ENCODE peak calls at places on chromosome 9, in eight cellular contexts. Q is small intestine, M is Karpas-422, L is left ventricle myocardium inferior, Z is left lung, C is right cardiac atrium, P is PC-3, U is BE2C. J is an unnamed sample. For H3K9me3, the result is how much of the 10 kb centered on the place peaks cover.

GRCh38 chr9:14403112-14403511 is 89.2 kb upstream of the NFIB start:
- DNase-seq in Q (no peak), M (no peak), L (no peak), Z (no peak), C (no peak), P (no peak), U (no peak), J (no peak)

GRCh38 chr9:17528859-17529258 is 50.0 kb upstream of the SH3GL2 start:
- DNase-seq in Q (no peak), M (peak), L (no peak), Z (no peak), C (no peak), P (peak), U (no peak), J (no peak)

GRCh38 chr9:72294952-72295351 is 70.1 kb downstream of the ZFAND5 start:
- DNase-seq in Q (peak), M (no peak), L (no peak), Z (no peak), C (no peak), P (no peak), U (no peak), J (no peak)

GRCh38 chr9:108467653-108468324 is 388.0 kb downstream of the ACTL7B start:
- DNase-seq in Q (peak), M (no peak), L (no peak), Z (no peak), C (no peak), P (peak), U (no peak), J (no peak)

GRCh38 chr9:123237220-123237619 is 31.2 kb downstream of the STRBP start:
- DNase-seq in Q (no peak), M (no peak), L (no peak), Z (no peak), C (no peak), P (no peak), U (no peak), J (no peak)

GRCh38 chr9:104788251-104788650 is 24.3 kb downstream of the NIPSNAP3B start:
- DNase-seq in Q (no peak), M (no peak), L (no peak), Z (no peak), C (no peak), P (no peak), U (no peak), J (no peak)

GRCh38 chr9:36864491-36865410 is 169.3 kb downstream of the PAX5 start:
- DNase-seq in Q (no peak), M (no peak), L (no peak), Z (peak), C (no peak), P (no peak), U (peak), J (no peak)

GRCh38 chr9:134338394-134339182 is 12.3 kb downstream of the RXRA start:
- DNase-seq in Q (no peak), M (no peak), L (no peak), Z (no peak), C (no peak), P (no peak), U (no peak), J (no peak)

GRCh38 chr9:116943970-116944369 is 256.9 kb downstream of the TRIM32 start:
- DNase-seq in Q (no peak), M (peak), L (no peak), Z (no peak), C (no peak), P (no peak), U (no peak), J (no peak)

GRCh38 chr9:22817181-22817580 is 370.6 kb downstream of the DMRTA1 start:
- DNase-seq in Q (no peak), M (no peak), L (no peak), Z (no peak), C (no peak), P (peak), U (no peak), J (no peak)

GRCh38 chr9:91151014-91151740 is 210.5 kb downstream of the AUH start:
- DNase-seq in Q (peak), M (no peak), L (no peak), Z (no peak), C (no peak), P (no peak), U (no peak), J (no peak)

GRCh38 chr9:110048473-110048975 is 159.4 kb downstream of the C9orf152 start:
- DNase-seq in Q (peak), M (peak), L (peak), Z (peak), C (peak), P (peak), U (peak), J (peak)

GRCh38 chr9:123097709-123098459 is 64.4 kb downstream of the GPR21 start:
- DNase-seq in Q (no peak), M (no peak), L (no peak), Z (no peak), C (no peak), P (no peak), U (no peak), J (no peak)

GRCh38 chr9:14687042-14687719 is 6.1 kb downstream of the ZDHHC21 start:
- DNase-seq in Q (no peak), M (no peak), L (no peak), Z (peak), C (no peak), P (peak), U (no peak), J (no peak)

GRCh38 chr9:133572821-133573361 is 36.3 kb downstream of the FAM163B start:
- DNase-seq in Q (no peak), M (no peak), L (peak), Z (no peak), C (peak), P (no peak), U (peak), J (no peak)

GRCh38 chr9:125261501-125262216 is at the start of gene GAPVD1:
- DNase-seq in Q (peak), M (peak), L (peak), Z (peak), C (peak), P (peak), U (peak), J (peak)

GRCh38 chr9:27162045-27162444 is 53.0 kb downstream of the TEK start:
- DNase-seq in Q (no peak), M (peak), L (no peak), Z (no peak), C (no peak), P (no peak), U (no peak), J (no peak)

GRCh38 chr9:117306032-117306431 is 108.8 kb downstream of the ASTN2 start:
- DNase-seq in Q (no peak), M (no peak), L (no peak), Z (no peak), C (no peak), P (no peak), U (no peak), J (no peak)

GRCh38 chr9:71664566-71664965 is 103.7 kb downstream of the CEMIP2 start:
- DNase-seq in Q (no peak), M (no peak), L (no peak), Z (no peak), C (no peak), P (no peak), U (no peak), J (no peak)

GRCh38 chr9:69379250-69379982 is 54.4 kb downstream of the ENTREP1 start:
- DNase-seq in Q (peak), M (no peak), L (no peak), Z (no peak), C (peak), P (peak), U (no peak), J (no peak)

GRCh38 chr9:126667190-126668055 is 53.7 kb downstream of the LMX1B start:
- DNase-seq in Q (peak), M (no peak), L (no peak), Z (no peak), C (no peak), P (no peak), U (peak), J (no peak)

GRCh38 chr9:105415344-105415980 is 32.4 kb upstream of the FSD1L start:
- DNase-seq in Q (peak), M (peak), L (no peak), Z (no peak), C (peak), P (peak), U (peak), J (peak)

GRCh38 chr9:26677965-26678745 is 214.4 kb downstream of the CAAP1 start:
- DNase-seq in Q (no peak), M (peak), L (no peak), Z (no peak), C (no peak), P (peak), U (no peak), J (no peak)

GRCh38 chr9:70615566-70616138 is 201.2 kb upstream of the KLF9 start:
- DNase-seq in Q (no peak), M (no peak), L (no peak), Z (no peak), C (no peak), P (no peak), U (no peak), J (no peak)

GRCh38 chr9:93224591-93224990 is 40.7 kb downstream of the WNK2 start:
- DNase-seq in Q (peak), M (no peak), L (no peak), Z (no peak), C (no peak), P (peak), U (no peak), J (no peak)

GRCh38 chr9:114930063-114930812 is at the start of gene TNFSF8:
- DNase-seq in Q (peak), M (peak), L (no peak), Z (peak), C (no peak), P (no peak), U (no peak), J (peak)

GRCh38 chr9:136022731-136023400 is 61.7 kb upstream of the UBAC1 start:
- DNase-seq in Q (no peak), M (peak), L (peak), Z (no peak), C (no peak), P (no peak), U (peak), J (no peak)

GRCh38 chr9:125650271-125650737 is 56.7 kb downstream of the MAPKAP1 start:
- DNase-seq in Q (no peak), M (no peak), L (no peak), Z (no peak), C (no peak), P (peak), U (no peak), J (no peak)

GRCh38 chr9:135611142-135611874 is 28.0 kb downstream of the GLT6D1 start:
- DNase-seq in Q (no peak), M (no peak), L (no peak), Z (no peak), C (no peak), P (no peak), U (no peak), J (no peak)

GRCh38 chr9:88997646-88998045 is 6.4 kb downstream of the S1PR3 start:
- DNase-seq in Q (no peak), M (no peak), L (no peak), Z (peak), C (peak), P (no peak), U (peak), J (no peak)

GRCh38 chr9:38311382-38312270 is 80.9 kb upstream of the ALDH1B1 start:
- DNase-seq in Q (no peak), M (no peak), L (no peak), Z (no peak), C (peak), P (no peak), U (no peak), J (no peak)

GRCh38 chr9:77534376-77535057 is 113.6 kb downstream of the GNA14 start:
- DNase-seq in Q (no peak), M (no peak), L (no peak), Z (no peak), C (no peak), P (no peak), U (no peak), J (no peak)

GRCh38 chr9:101580076-101580475 is 14.7 kb downstream of the PPP3R2 start:
- DNase-seq in Q (no peak), M (no peak), L (no peak), Z (no peak), C (no peak), P (no peak), U (peak), J (no peak)

GRCh38 chr9:125401317-125401716 is 139.7 kb downstream of the GAPVD1 start:
- DNase-seq in Q (no peak), M (no peak), L (no peak), Z (no peak), C (no peak), P (no peak), U (no peak), J (no peak)

GRCh38 chr9:116860509-116861120 is 173.5 kb downstream of the TRIM32 start:
- DNase-seq in Q (peak), M (peak), L (peak), Z (no peak), C (peak), P (peak), U (peak), J (no peak)

GRCh38 chr9:77961541-77961940 is 70.1 kb downstream of the GNAQ start:
- DNase-seq in Q (no peak), M (peak), L (no peak), Z (no peak), C (no peak), P (no peak), U (no peak), J (no peak)

GRCh38 chr9:33130501-33130900 is 36.6 kb downstream of the B4GALT1 start:
- DNase-seq in Q (peak), M (no peak), L (no peak), Z (no peak), C (no peak), P (peak), U (no peak), J (no peak)

GRCh38 chr9:129335456-129336129 is 157.5 kb upstream of the IER5L start:
- DNase-seq in Q (no peak), M (no peak), L (no peak), Z (no peak), C (no peak), P (no peak), U (no peak), J (no peak)

GRCh38 chr9:119951090-119951489 is 581.9 kb upstream of the BRINP1 start:
- DNase-seq in Q (no peak), M (no peak), L (no peak), Z (no peak), C (no peak), P (no peak), U (no peak), J (no peak)

GRCh38 chr9:33202552-33203300 is 35.6 kb upstream of the B4GALT1 start:
- DNase-seq in Q (peak), M (peak), L (peak), Z (no peak), C (peak), P (no peak), U (no peak), J (no peak)

GRCh38 chr9:112322701-112323377 is 10.6 kb downstream of the PTBP3 start:
- DNase-seq in Q (no peak), M (no peak), L (no peak), Z (no peak), C (no peak), P (no peak), U (no peak), J (no peak)
- H3K9me3 ChIP-seq in Q (under half), M (under half), L (under half), Z (under half), C (under half), P (under half), U (under half), J (under half)

GRCh38 chr9:7879551-7880245 is 80.1 kb upstream of the DMAC1 start:
- DNase-seq in Q (no peak), M (no peak), L (no peak), Z (peak), C (no peak), P (no peak), U (no peak), J (no peak)
- H3K9me3 ChIP-seq in Q (under half), M (under half), L (under half), Z (under half), C (under half), P (under half), U (under half), J (under half)

DNA sequence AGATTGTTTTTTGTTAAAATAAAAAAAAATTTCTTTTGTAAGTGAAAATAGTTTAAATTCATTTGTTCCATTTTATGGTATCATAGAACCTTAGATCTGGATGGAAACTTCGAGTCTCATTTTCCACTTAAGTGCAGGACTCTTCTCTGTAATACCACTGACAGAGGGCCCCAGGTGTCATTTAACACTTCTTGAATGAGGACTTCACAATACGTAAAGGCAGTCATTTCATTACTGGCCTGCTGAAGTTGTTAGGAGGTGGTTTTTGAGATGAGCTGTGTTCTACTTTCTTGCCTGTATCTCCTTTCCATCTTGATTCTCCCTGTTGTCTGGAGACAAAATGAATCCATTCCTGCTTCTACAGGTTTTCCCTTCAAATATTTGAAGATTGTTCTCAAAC is 455.3 kb downstream of the DMRT2 start:
- DNase-seq in Q (no peak), M (no peak), L (no peak), Z (no peak), C (no peak), P (no peak), U (no peak), J (no peak)
- H3K9me3 ChIP-seq in Q (under half), M (under half), L (under half), Z (under half), C (under half), P (under half), U (under half), J (under half)

GRCh38 chr9:35010351-35010958 is 20.9 kb downstream of the DNAJB5 start:
- DNase-seq in Q (no peak), M (no peak), L (no peak), Z (no peak), C (no peak), P (no peak), U (no peak), J (no peak)

DNA sequence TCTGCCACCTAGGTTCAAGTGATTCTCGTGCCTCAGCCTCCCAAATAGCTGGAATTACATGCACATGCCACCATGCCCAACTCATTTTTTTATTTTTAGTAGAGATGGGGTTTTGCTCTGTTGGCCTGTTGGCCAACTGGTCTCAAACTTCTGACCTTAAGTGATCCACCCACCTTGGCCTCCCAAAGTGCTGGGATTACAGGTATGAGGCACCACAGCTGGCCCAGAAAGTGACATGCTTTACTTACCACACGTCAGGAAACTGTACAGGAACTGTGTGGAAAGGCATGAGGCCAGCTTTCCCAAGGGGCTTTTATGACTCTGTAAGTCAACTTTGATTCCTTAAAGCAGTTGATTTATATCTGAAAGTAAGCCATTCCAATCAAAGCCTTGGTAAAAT is 25.0 kb downstream of the DNAJB5 start:
- DNase-seq in Q (no peak), M (no peak), L (no peak), Z (no peak), C (no peak), P (no peak), U (no peak), J (no peak)
- H3K9me3 ChIP-seq in Q (under half), M (under half), L (under half), Z (under half), C (under half), P (under half), U (under half), J (under half)

GRCh38 chr9:138122201-138122600 is 244.6 kb downstream of the CACNA1B start:
- DNase-seq in Q (no peak), M (peak), L (no peak), Z (peak), C (no peak), P (no peak), U (no peak), J (no peak)

GRCh38 chr9:138120511-138121437 is 243.2 kb downstream of the CACNA1B start:
- DNase-seq in Q (no peak), M (no peak), L (no peak), Z (peak), C (no peak), P (no peak), U (no peak), J (no peak)

GRCh38 chr9:138122676-138123075 is 245.1 kb downstream of the CACNA1B start:
- DNase-seq in Q (no peak), M (no peak), L (no peak), Z (peak), C (no peak), P (no peak), U (no peak), J (no peak)

GRCh38 chr9:138120072-138120471 is 242.5 kb downstream of the CACNA1B start:
- DNase-seq in Q (no peak), M (no peak), L (no peak), Z (peak), C (no peak), P (no peak), U (no peak), J (no peak)

DNA sequence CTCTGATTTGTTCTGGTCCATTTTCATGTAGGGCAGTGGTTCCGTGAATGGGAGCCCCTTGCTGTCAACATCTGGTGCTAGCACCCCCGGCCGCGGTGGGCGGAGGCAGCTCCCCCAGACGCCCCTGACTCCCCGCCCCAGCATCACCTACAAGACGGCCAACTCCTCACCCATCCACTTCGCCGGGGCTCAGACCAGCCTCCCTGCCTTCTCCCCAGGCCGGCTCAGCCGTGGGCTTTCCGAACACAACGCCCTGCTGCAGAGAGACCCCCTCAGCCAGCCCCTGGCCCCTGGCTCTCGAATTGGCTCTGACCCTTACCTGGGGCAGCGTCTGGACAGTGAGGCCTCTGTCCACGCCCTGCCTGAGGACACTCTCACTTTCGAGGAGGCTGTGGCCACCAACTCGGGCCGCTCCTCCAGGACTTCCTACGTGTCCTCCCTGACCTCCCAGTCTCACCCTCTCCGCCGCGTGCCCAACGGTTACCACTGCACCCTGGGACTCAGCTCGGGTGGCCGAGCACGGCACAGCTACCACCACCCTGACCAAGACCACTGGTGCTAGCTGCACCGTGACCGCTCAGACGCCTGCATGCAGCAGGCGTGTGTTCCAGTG is 244.0 kb downstream of the CACNA1B start:
- DNase-seq in Q (no peak), M (no peak), L (no peak), Z (peak), C (no peak), P (no peak), U (no peak), J (no peak)
- H3K9me3 ChIP-seq in Q (under half), M (under half), L (under half), Z (under half), C (under half), P (under half), U (under half), J (under half)

DNA sequence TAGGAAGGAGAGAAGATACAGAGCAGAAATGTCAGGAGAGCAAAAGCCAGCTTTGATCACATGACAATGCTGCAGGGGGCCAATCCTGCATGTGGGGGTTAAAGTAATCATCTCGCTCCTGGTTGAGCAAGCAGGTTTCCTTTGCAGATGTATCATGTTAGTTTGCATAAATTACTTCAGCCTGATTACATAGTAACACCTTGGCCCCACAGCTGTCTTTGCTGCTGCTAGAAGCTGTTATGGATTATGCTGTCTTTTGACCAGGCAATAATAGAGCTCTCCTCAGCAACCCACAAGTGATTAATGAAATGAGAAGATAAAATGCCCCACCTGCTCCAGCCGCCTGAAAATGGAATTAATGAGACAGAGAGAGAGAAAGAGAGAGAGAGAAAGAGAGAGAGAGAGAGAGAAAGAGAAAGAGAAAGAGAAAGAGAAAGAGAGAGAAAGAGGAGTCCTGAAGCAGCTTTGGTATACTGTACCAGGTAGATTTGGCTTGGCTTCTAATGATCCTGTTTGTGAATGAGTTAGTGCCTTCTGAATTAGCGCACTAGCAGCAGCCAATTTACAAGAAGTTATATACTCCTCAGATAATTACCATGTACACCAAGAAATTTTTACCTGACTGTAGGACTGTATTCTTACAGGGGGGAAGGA is 174.3 kb upstream of the RORB start:
- DNase-seq in Q (peak), M (no peak), L (no peak), Z (no peak), C (no peak), P (no peak), U (no peak), J (no peak)
- H3K9me3 ChIP-seq in Q (under half), M (under half), L (under half), Z (under half), C (under half), P (under half), U (under half), J (under half)

J was measured in T-helper 17 cell.